ENCODE peak calls at places on chromosomes 2 and 18, in seven cellular contexts. X is ecto neural progenitor cell; P is stimulated activated naive CD8-positive, alpha-beta T cell treated with anti-CD3 and anti-CD28 coated beads, Interleukin-15, Interleukin-2, amounts not matched to agents 100 U/mL and 50 U/mL, for 24 hours; O is amniotic stem cell; Q is GM13976; K is HEK293T; H is activated naive CD4-positive, alpha-beta T cell. B is an unnamed sample.

GRCh38 chr2:44135771-44136170 is 32.9 kb upstream of the PPM1B start:
- DNase-seq in H (no peak), O (peak), K (no peak), X (no peak), P (no peak), Q (no peak), B (no peak)

GRCh38 chr2:81412681-81413080 is 1108.1 kb upstream of the LRRTM1 start:
- DNase-seq in Q (no peak), O (no peak), X (no peak), P (no peak), K (no peak), H (no peak), B (no peak)

GRCh38 chr2:20052872-20053281 is 1.4 kb upstream of the LAPTM4A start:
- DNase-seq in Q (no peak), O (peak), P (peak), H (no peak), X (no peak), K (peak), B (no peak)

GRCh38 chr2:96207073-96207777 is 1.4 kb downstream of the STARD7 start:
- DNase-seq in H (no peak), Q (no peak), P (no peak), O (no peak), X (no peak), K (no peak), B (no peak)

GRCh38 chr18:10490401-10491289 is 35.2 kb upstream of the NAPG start:
- DNase-seq in P (peak), Q (peak), O (no peak), H (peak), K (peak), X (peak), B (no peak)

GRCh38 chr2:236380051-236380612 is 115.9 kb upstream of the ASB18 start:
- DNase-seq in H (no peak), K (no peak), Q (no peak), O (no peak), P (no peak), X (peak), B (peak)

GRCh38 chr2:8544786-8545631 is 136.8 kb upstream of the ID2 start:
- DNase-seq in X (no peak), O (peak), Q (peak), H (peak), K (no peak), P (peak), B (no peak)

GRCh38 chr18:39842042-39842791 is 2112.8 kb upstream of the PIK3C3 start:
- DNase-seq in H (no peak), K (no peak), O (no peak), X (no peak), P (no peak), Q (no peak), B (no peak)

GRCh38 chr2:162245737-162246136 is 2.5 kb upstream of the FAP start:
- DNase-seq in P (no peak), K (no peak), H (no peak), O (no peak), X (no peak), Q (no peak), B (no peak)

GRCh38 chr18:2112435-2113045 is 458.8 kb downstream of the METTL4 start:
- DNase-seq in P (no peak), X (no peak), H (no peak), O (no peak), Q (no peak), K (no peak), B (no peak)

GRCh38 chr2:46066116-46066515 is 231.1 kb upstream of the EPAS1 start:
- DNase-seq in X (no peak), P (no peak), Q (no peak), O (no peak), H (no peak), K (no peak), B (no peak)

GRCh38 chr2:221570321-221571107 is 1.6 kb downstream of the EPHA4 start:
- DNase-seq in H (no peak), O (peak), P (peak), Q (no peak), X (peak), K (peak), B (no peak)

GRCh38 chr2:27494284-27494943 is 586 bp downstream of the FNDC4 start:
- DNase-seq in X (no peak), Q (peak), P (peak), O (no peak), K (no peak), H (no peak), B (no peak)

GRCh38 chr18:77866309-77866708 is 616.7 kb downstream of the GALR1 start:
- DNase-seq in O (no peak), H (no peak), P (no peak), K (no peak), X (no peak), Q (no peak), B (no peak)

GRCh38 chr2:127047716-127048617 is 59.0 kb downstream of the BIN1 start:
- DNase-seq in X (no peak), O (no peak), H (no peak), P (no peak), K (no peak), Q (peak), B (no peak)

GRCh38 chr2:55158111-55158814 is 73.8 kb downstream of the CLHC1 start:
- DNase-seq in H (no peak), K (no peak), Q (no peak), X (no peak), O (no peak), P (no peak), B (no peak)

GRCh38 chr18:13246121-13246520 is 27.6 kb downstream of the LDLRAD4 start:
- DNase-seq in X (no peak), O (no peak), K (no peak), H (no peak), P (no peak), Q (no peak), B (no peak)

GRCh38 chr2:68790600-68790999 is 56.0 kb downstream of the ARHGAP25 start:
- DNase-seq in P (no peak), X (no peak), O (no peak), H (no peak), Q (no peak), K (no peak), B (no peak)

GRCh38 chr2:11995381-11995947 is 249.0 kb downstream of the LPIN1 start:
- DNase-seq in P (no peak), X (no peak), O (no peak), H (no peak), K (no peak), Q (no peak), B (no peak)

GRCh38 chr2:235765181-235765820 is 271.5 kb downstream of the AGAP1 start:
- DNase-seq in O (no peak), P (no peak), H (no peak), X (no peak), K (no peak), Q (no peak), B (no peak)

GRCh38 chr2:241539616-241540374 is 18.8 kb upstream of the BOK start:
- DNase-seq in O (no peak), X (no peak), H (no peak), Q (peak), P (no peak), K (no peak), B (no peak)

B was measured in esophagus muscularis mucosa.